ENCODE peak calls at places on chromosomes 2 and 18, in five cellular contexts. S is lower lobe of right lung, G is tibial artery, N is heart left ventricle, F is psoas muscle. X is an unnamed sample.
A peak's percentile ranks its signal among the peaks of the same experiment; 100 is the strongest.

GRCh38 chr2:108855194-108855593 is 68.6 kb downstream of the CCDC138 start:
- DNase-seq in G (no peak), N (no peak), S (no peak), F (no peak), X (no peak)

GRCh38 chr2:220076734-220077133 is 449.3 kb downstream of the SLC4A3 start:
- DNase-seq in S (no peak), G (peak; percentile 60), N (peak; percentile 37), F (no peak), X (no peak)

GRCh38 chr2:190088917-190089316 is 26.4 kb upstream of the MSTN start:
- DNase-seq in N (peak; percentile 34), S (no peak), G (no peak), F (no peak), X (peak; percentile 32)

GRCh38 chr2:109711230-109712125 is 82.6 kb upstream of the RGPD5 start:
- DNase-seq in N (no peak), G (no peak), S (no peak), F (no peak), X (no peak)

GRCh38 chr2:102062802-102063201 is 71.0 kb downstream of the IL1R2 start:
- DNase-seq in N (no peak), S (no peak), F (no peak), G (no peak), X (no peak)

GRCh38 chr2:120600786-120601185 is 134.9 kb upstream of the GLI2 start:
- DNase-seq in N (no peak), S (peak; percentile 10), G (no peak), F (peak; percentile 26), X (no peak)

GRCh38 chr18:22999212-22999611 is 66.1 kb downstream of the RBBP8 start:
- DNase-seq in F (no peak), G (no peak), S (no peak), N (no peak), X (no peak)

GRCh38 chr18:51658436-51658835 is 461.0 kb upstream of the MEX3C start:
- DNase-seq in N (no peak), G (no peak), S (no peak), F (no peak), X (no peak)

GRCh38 chr2:173502296-173502695 is 147.6 kb downstream of the CDCA7 start:
- DNase-seq in G (no peak), N (no peak), F (no peak), S (no peak), X (no peak)

GRCh38 chr2:191582355-191582754 is 95.6 kb upstream of the NABP1 start:
- DNase-seq in S (no peak), N (no peak), G (no peak), F (no peak), X (no peak)

GRCh38 chr2:209334188-209335017 is 89.4 kb upstream of the MAP2 start:
- DNase-seq in F (peak; percentile 52), S (peak; percentile 49), N (peak; percentile 33), G (peak; percentile 25), X (peak; percentile 54)

GRCh38 chr2:185219981-185220380 is 518.6 kb upstream of the FSIP2 start:
- DNase-seq in G (no peak), S (no peak), N (no peak), F (no peak), X (no peak)

GRCh38 chr2:137928547-137929503 is 35.4 kb upstream of the HNMT start:
- DNase-seq in N (no peak), S (no peak), G (no peak), F (no peak), X (no peak)

GRCh38 chr2:23599691-23600090 is 214.7 kb downstream of the KLHL29 start:
- DNase-seq in F (no peak), S (peak; percentile 39), G (no peak), N (no peak), X (no peak)

GRCh38 chr2:175007510-175007909 is 2.3 kb upstream of the CHN1 start:
- DNase-seq in N (no peak), G (no peak), F (no peak), S (no peak), X (no peak)

GRCh38 chr2:143355814-143356213 is 226.6 kb downstream of the ARHGAP15 start:
- DNase-seq in N (no peak), G (no peak), F (no peak), S (no peak), X (no peak)

GRCh38 chr18:26074256-26074655 is 16.2 kb downstream of the SS18 start:
- DNase-seq in N (no peak), F (no peak), G (no peak), S (no peak), X (no peak)

GRCh38 chr2:102033028-102033749 is 41.4 kb downstream of the IL1R2 start:
- DNase-seq in F (no peak), S (peak; percentile 82), G (peak; percentile 67), N (peak; percentile 76), X (peak; percentile 81)

GRCh38 chr2:46802665-46803550 is 112.7 kb downstream of the MCFD2 start:
- DNase-seq in S (no peak), N (no peak), G (no peak), F (no peak), X (no peak)

GRCh38 chr2:46801731-46802664 is 113.6 kb downstream of the MCFD2 start:
- DNase-seq in S (no peak), G (no peak), F (no peak), N (no peak), X (no peak)

GRCh38 chr2:46798998-46799698 is 116.5 kb downstream of the MCFD2 start:
- DNase-seq in N (no peak), G (no peak), F (no peak), S (no peak), X (no peak)

GRCh38 chr2:46800218-46800617 is 115.4 kb downstream of the MCFD2 start:
- DNase-seq in G (no peak), S (no peak), N (no peak), F (no peak), X (no peak)

DNA sequence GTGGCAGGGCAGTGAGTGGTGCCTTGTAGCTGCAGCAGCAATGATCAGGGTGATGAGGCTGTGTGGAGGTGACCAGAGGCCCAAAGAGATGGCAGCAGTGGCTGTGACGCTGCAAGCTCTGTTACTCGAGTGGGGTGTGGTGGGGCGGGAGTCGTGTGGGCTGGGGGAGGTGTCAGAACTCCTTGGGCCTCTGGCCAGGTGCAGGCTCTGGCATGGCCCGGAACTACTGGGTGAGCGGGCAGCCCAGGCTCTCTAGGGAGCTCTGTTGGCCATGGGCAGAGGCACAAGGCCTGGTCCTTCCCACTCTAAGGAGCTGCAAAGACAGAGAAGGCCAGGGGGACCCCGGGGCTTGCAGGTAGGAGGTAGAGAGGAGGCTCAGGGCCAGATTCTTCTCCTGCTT is 115.0 kb downstream of the MCFD2 start:
- DNase-seq in G (no peak), N (no peak), F (no peak), S (no peak), X (no peak)
- H3K27ac ChIP-seq in G (peak overlapping the region; percentile 40), N (no peak overlapping the region), F (no peak overlapping the region), S (no peak overlapping the region), X (no peak overlapping the region)

GRCh38 chr18:32695534-32695933 is 77.3 kb downstream of the KLHL14 start:
- DNase-seq in F (no peak), G (no peak), N (no peak), S (no peak), X (no peak)
- TF ChIP-seq CTCF in F (no peak), G (no peak), N (no peak), S (no peak), X (no peak)

GRCh38 chr18:68428026-68428425 is 286.9 kb downstream of the TMX3 start:
- DNase-seq in G (no peak), N (peak; percentile 43), F (no peak), S (no peak), X (no peak)
- H3K27ac ChIP-seq in G (no peak overlapping the region), N (no peak overlapping the region), F (no peak overlapping the region), S (no peak overlapping the region), X (no peak overlapping the region)

GRCh38 chr18:24271381-24272331 is 126.0 kb downstream of the OSBPL1A start:
- DNase-seq in N (peak; percentile 85), G (peak; percentile 67), S (peak; percentile 90), F (peak; percentile 88), X (peak; percentile 74)
- TF ChIP-seq CTCF in N (peak; percentile 40), G (peak; percentile 10), S (no peak), F (peak; percentile 35), X (no peak)

GRCh38 chr2:78293768-78294167 is 731.7 kb upstream of the REG3G start:
- DNase-seq in N (no peak), F (no peak), G (no peak), S (no peak), X (no peak)
- H3K27ac ChIP-seq in N (no peak overlapping the region), F (no peak overlapping the region), G (no peak overlapping the region), S (no peak overlapping the region), X (no peak overlapping the region)

GRCh38 chr18:72704202-72704601 is 160.1 kb upstream of the CBLN2 start:
- DNase-seq in S (no peak), G (no peak), F (no peak), N (no peak), X (no peak)

GRCh38 chr18:72697706-72698105 is 153.6 kb upstream of the CBLN2 start:
- DNase-seq in S (no peak), G (no peak), F (no peak), N (no peak), X (no peak)

DNA sequence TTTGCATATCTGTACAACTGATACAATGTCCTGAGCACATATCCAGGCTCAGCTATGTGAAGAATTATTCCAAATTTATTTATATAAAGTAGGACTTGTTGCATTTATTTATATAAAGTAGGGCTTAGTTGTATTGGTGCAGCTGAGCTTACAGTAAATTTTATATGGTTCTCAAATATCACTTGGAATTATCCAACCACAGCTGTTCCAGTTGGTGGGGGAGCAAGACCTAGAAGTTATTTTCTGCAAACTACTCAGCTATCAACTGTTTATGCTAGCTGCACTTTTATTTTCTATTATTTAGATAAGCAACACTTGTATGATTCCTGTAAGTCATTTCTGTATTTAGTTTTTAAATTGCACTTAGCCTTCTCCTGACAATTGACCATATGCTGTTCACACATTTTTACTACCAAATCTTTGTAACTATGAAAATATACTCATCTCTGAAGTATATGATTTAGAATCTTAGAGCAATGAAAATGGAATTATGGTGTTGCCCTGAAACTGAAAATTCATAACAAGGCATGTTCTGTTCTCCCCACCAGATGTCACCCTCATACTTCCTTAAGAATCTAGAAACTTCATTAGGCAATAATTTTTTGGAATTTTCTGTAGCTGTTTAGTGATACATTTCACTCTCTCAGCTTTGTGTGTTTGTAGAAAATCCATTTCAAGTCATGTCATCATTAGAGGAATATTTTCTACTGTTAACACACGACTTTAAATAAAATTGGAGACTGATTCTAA is 157.0 kb upstream of the CBLN2 start:
- DNase-seq in G (no peak), S (no peak), N (no peak), F (no peak), X (no peak)
- TF ChIP-seq CTCF in G (no peak), S (peak; percentile 14), N (peak; percentile 53), F (no peak), X (no peak)

GRCh38 chr2:207870814-207871213 is 101.1 kb upstream of the FZD5 start:
- DNase-seq in S (no peak), N (no peak), F (no peak), G (no peak), X (no peak)
- H3K27ac ChIP-seq in S (peak overlapping the region; percentile 28), N (no peak overlapping the region), F (no peak overlapping the region), G (no peak overlapping the region), X (no peak overlapping the region)

X was measured in stomach.